ENCODE peak calls at places on chromosomes 4 and X, in eight cellular contexts. D, G, B, E, N, F, I and Y are unnamed samples.
A peak's percentile ranks its signal among the peaks of the same experiment; 100 is the strongest.

GRCh38 chrX:16429391-16429790 is 220.6 kb upstream of the S100G start:
- DNase-seq in D (no peak), G (no peak), B (no peak), E (no peak), N (no peak), F (no peak), I (peak; percentile 10), Y (no peak)

GRCh38 chr4:94970650-94971049 is 212.9 kb downstream of the BMPR1B start:
- DNase-seq in D (no peak), G (no peak), B (no peak), E (no peak), N (no peak), F (no peak), I (no peak), Y (no peak)

GRCh38 chrX:47232803-47233332 is at the start of gene USP11:
- DNase-seq in D (peak; percentile 12), G (peak; percentile 60), B (peak; percentile 64), E (no peak), N (peak; percentile 80), F (peak; percentile 43), I (no peak), Y (peak; percentile 81)

GRCh38 chr4:56976283-56976877 is 1.0 kb downstream of the NOA1 start:
- DNase-seq in D (no peak), G (peak; percentile 14), B (peak; percentile 26), E (no peak), N (peak; percentile 53), F (no peak), I (no peak), Y (no peak)

GRCh38 chr4:95549246-95550138 is 719 bp upstream of the UNC5C start:
- DNase-seq in D (no peak), G (peak; percentile 70), B (peak; percentile 60), E (peak; percentile 43), N (peak; percentile 76), F (no peak), I (no peak), Y (peak; percentile 62)

GRCh38 chr4:32697281-32697814 is 1977.2 kb downstream of the PCDH7 start:
- DNase-seq in D (no peak), G (no peak), B (no peak), E (no peak), N (no peak), F (no peak), I (no peak), Y (no peak)

GRCh38 chr4:156953951-156954350 is 17.6 kb downstream of the PDGFC start:
- DNase-seq in D (no peak), G (no peak), B (no peak), E (no peak), N (no peak), F (no peak), I (no peak), Y (no peak)

GRCh38 chrX:123450217-123450616 is 266.1 kb downstream of the GRIA3 start:
- DNase-seq in D (no peak), G (no peak), B (peak; percentile 37), E (peak; percentile 0), N (no peak), F (no peak), I (no peak), Y (no peak)

GRCh38 chrX:29225670-29226069 is 638.4 kb downstream of the IL1RAPL1 start:
- DNase-seq in D (no peak), G (no peak), B (peak; percentile 88), E (no peak), N (no peak), F (no peak), I (no peak), Y (no peak)

GRCh38 chrX:662126-662525 is 31.5 kb downstream of the SHOX start:
- DNase-seq in D (no peak), G (no peak), B (no peak), E (no peak), N (no peak), F (no peak), I (no peak), Y (peak; percentile 28)

GRCh38 chr4:42446823-42447222 is 49.5 kb downstream of the SHISA3 start:
- DNase-seq in D (no peak), G (no peak), B (no peak), E (no peak), N (no peak), F (no peak), I (no peak), Y (no peak)

GRCh38 chr4:171817026-171817425 is 3.8 kb downstream of the GALNTL6 start:
- DNase-seq in D (no peak), G (no peak), B (no peak), E (no peak), N (no peak), F (no peak), I (no peak), Y (no peak)

GRCh38 chr4:73615613-73616012 is 4.6 kb downstream of the RASSF6 start:
- DNase-seq in D (no peak), G (no peak), B (peak; percentile 87), E (no peak), N (no peak), F (no peak), I (peak; percentile 35), Y (no peak)

GRCh38 chrX:119667111-119667928 is 25.6 kb downstream of the SEPTIN6 start:
- DNase-seq in D (no peak), G (no peak), B (no peak), E (no peak), N (no peak), F (no peak), I (no peak), Y (no peak)

GRCh38 chrX:154136627-154137161 is 7.3 kb upstream of the OPN1LW start:
- DNase-seq in D (peak; percentile 43), G (peak; percentile 89), B (peak; percentile 81), E (peak; percentile 73), N (peak; percentile 82), F (peak; percentile 33), I (peak; percentile 42), Y (peak; percentile 87)

GRCh38 chrX:118216086-118216485 is 99.5 kb upstream of the KLHL13 start:
- DNase-seq in D (no peak), G (no peak), B (no peak), E (no peak), N (no peak), F (no peak), I (no peak), Y (no peak)

GRCh38 chr4:25633541-25633940 is 22.1 kb upstream of the SLC34A2 start:
- DNase-seq in D (no peak), G (no peak), B (no peak), E (no peak), N (no peak), F (no peak), I (no peak), Y (peak; percentile 28)

GRCh38 chrX:94662665-94663064 is 988.7 kb downstream of the FAM133A start:
- DNase-seq in D (no peak), G (no peak), B (no peak), E (no peak), N (no peak), F (no peak), I (no peak), Y (no peak)

GRCh38 chr4:75243570-75243969 is 270.6 kb downstream of the RCHY1 start:
- DNase-seq in D (no peak), G (no peak), B (no peak), E (no peak), N (no peak), F (no peak), I (no peak), Y (no peak)

GRCh38 chr4:1206299-1207156 is 34.1 kb upstream of the SPON2 start:
- DNase-seq in D (no peak), G (peak; percentile 8), B (no peak), E (no peak), N (peak; percentile 46), F (no peak), I (no peak), Y (peak; percentile 61)

GRCh38 chrX:47187106-47187677 is 6.4 kb upstream of the UBA1 start:
- DNase-seq in D (no peak), G (no peak), B (peak; percentile 25), E (no peak), N (peak; percentile 47), F (no peak), I (no peak), Y (no peak)

GRCh38 chrX:3811331-3812311 is 98.2 kb upstream of the PRKX start:
- DNase-seq in D (peak; percentile 8), G (peak; percentile 29), B (peak; percentile 36), E (no peak), N (no peak), F (peak; percentile 0), I (no peak), Y (no peak)

GRCh38 chrX:154074199-154074598 is 23.3 kb downstream of the MECP2 start:
- DNase-seq in D (no peak), G (no peak), B (peak; percentile 59), E (no peak), N (no peak), F (no peak), I (no peak), Y (peak; percentile 48)

GRCh38 chrX:45323387-45323786 is 122.7 kb upstream of the DIPK2B start:
- DNase-seq in D (no peak), G (no peak), B (no peak), E (no peak), N (no peak), F (no peak), I (no peak), Y (no peak)

GRCh38 chr4:17236686-17237085 is 275.2 kb downstream of the QDPR start:
- DNase-seq in D (no peak), G (no peak), B (no peak), E (no peak), N (no peak), F (no peak), I (peak; percentile 3), Y (no peak)

GRCh38 chr4:132479543-132479942 is 669.6 kb upstream of the PCDH10 start:
- DNase-seq in D (no peak), G (no peak), B (no peak), E (no peak), N (no peak), F (no peak), I (no peak), Y (no peak)
- H3K27ac ChIP-seq in D (no peak overlapping the region), G (no peak overlapping the region), B (no peak overlapping the region), E (no peak overlapping the region), N (no peak overlapping the region), F (no peak overlapping the region), I (no peak overlapping the region), Y (no peak overlapping the region)

DNA sequence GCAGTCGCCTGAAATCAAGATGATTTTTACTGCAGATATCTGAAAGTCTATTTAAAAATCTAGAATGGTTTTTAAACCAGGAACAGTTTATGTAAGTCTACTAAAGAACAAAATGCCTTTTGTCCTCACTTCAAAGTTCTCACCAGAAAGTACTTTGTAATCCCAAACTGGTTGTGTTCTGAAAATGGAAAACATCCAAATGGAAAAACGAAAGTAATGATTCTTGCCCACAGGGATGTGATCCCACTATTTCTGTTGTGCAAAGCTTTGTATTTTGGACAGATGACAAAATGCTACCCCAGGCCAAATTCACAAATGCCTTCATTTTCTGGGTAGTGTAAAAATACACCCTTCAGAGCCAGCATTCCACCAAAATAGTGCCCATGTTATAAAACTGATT is 265.5 kb upstream of the FTHL17 start:
- DNase-seq in D (no peak), G (no peak), B (no peak), E (no peak), N (no peak), F (no peak), I (no peak), Y (no peak)
- H3K27ac ChIP-seq in D (no peak overlapping the region), G (no peak overlapping the region), B (no peak overlapping the region), E (no peak overlapping the region), N (no peak overlapping the region), F (no peak overlapping the region), I (no peak overlapping the region), Y (peak overlapping the region; percentile 64)

GRCh38 chrX:153030801-153031200 is 25.5 kb upstream of the PNMA3 start:
- DNase-seq in D (no peak), G (no peak), B (no peak), E (no peak), N (no peak), F (no peak), I (no peak), Y (no peak)
- H3K27ac ChIP-seq in D (no peak overlapping the region), G (no peak overlapping the region), B (no peak overlapping the region), E (no peak overlapping the region), N (no peak overlapping the region), F (no peak overlapping the region), I (no peak overlapping the region), Y (no peak overlapping the region)

GRCh38 chr4:152340818-152341217 is 195.1 kb downstream of the FBXW7 start:
- DNase-seq in D (no peak), G (no peak), B (no peak), E (no peak), N (no peak), F (no peak), I (no peak), Y (no peak)
- H3K27ac ChIP-seq in D (no peak overlapping the region), G (no peak overlapping the region), B (no peak overlapping the region), E (no peak overlapping the region), N (peak overlapping the region; percentile 28), F (no peak overlapping the region), I (no peak overlapping the region), Y (no peak overlapping the region)